ENCODE peak calls at places on chromosomes 2 and 18, in eight cellular contexts. One of them, this sample, is unnamed.

GRCh38 chr2:88180594-88181240 is 10.6 kb downstream of the THNSL2 start:
- DNase-seq in epithelial cell of proximal tubule: peak; percentile 47
- DNase-seq in A549: no peak
- DNase-seq in esophagus muscularis mucosa: no peak
- DNase-seq in NCI-H446 treated with DMSO at 0.1 percent for 48 hours: no peak
- DNase-seq in stomach: no peak
- DNase-seq in T-helper 17 cell: no peak
- DNase-seq in C1 segment of cervical spinal cord: no peak
- DNase-seq in this sample: no peak

GRCh38 chr2:88350641-88351601 is 101.6 kb downstream of the FOXI3 start:
- DNase-seq in C1 segment of cervical spinal cord: no peak
- DNase-seq in stomach: peak; percentile 63
- DNase-seq in T-helper 17 cell: peak; percentile 27
- DNase-seq in epithelial cell of proximal tubule: no peak
- DNase-seq in esophagus muscularis mucosa: no peak
- DNase-seq in NCI-H446 treated with DMSO at 0.1 percent for 48 hours: no peak
- DNase-seq in A549: peak; percentile 52
- DNase-seq in this sample: peak; percentile 56

GRCh38 chr18:5515007-5515744 is 28.6 kb downstream of the EPB41L3 start:
- DNase-seq in T-helper 17 cell: no peak
- DNase-seq in epithelial cell of proximal tubule: no peak
- DNase-seq in A549: no peak
- DNase-seq in NCI-H446 treated with DMSO at 0.1 percent for 48 hours: no peak
- DNase-seq in C1 segment of cervical spinal cord: no peak
- DNase-seq in esophagus muscularis mucosa: no peak
- DNase-seq in stomach: no peak
- DNase-seq in this sample: no peak

GRCh38 chr2:208183937-208184336 is 5.9 kb downstream of the C2orf80 start:
- DNase-seq in NCI-H446 treated with DMSO at 0.1 percent for 48 hours: no peak
- DNase-seq in C1 segment of cervical spinal cord: no peak
- DNase-seq in stomach: no peak
- DNase-seq in T-helper 17 cell: no peak
- DNase-seq in esophagus muscularis mucosa: no peak
- DNase-seq in A549: no peak
- DNase-seq in epithelial cell of proximal tubule: no peak
- DNase-seq in this sample: no peak

GRCh38 chr18:9755603-9756002 is 47.5 kb downstream of the RAB31 start:
- DNase-seq in epithelial cell of proximal tubule: no peak
- DNase-seq in stomach: no peak
- DNase-seq in esophagus muscularis mucosa: peak; percentile 26
- DNase-seq in C1 segment of cervical spinal cord: no peak
- DNase-seq in NCI-H446 treated with DMSO at 0.1 percent for 48 hours: no peak
- DNase-seq in A549: no peak
- DNase-seq in T-helper 17 cell: no peak
- DNase-seq in this sample: no peak

GRCh38 chr18:77056399-77057015 is 76.1 kb downstream of the MBP start:
- DNase-seq in T-helper 17 cell: no peak
- DNase-seq in NCI-H446 treated with DMSO at 0.1 percent for 48 hours: no peak
- DNase-seq in C1 segment of cervical spinal cord: no peak
- DNase-seq in stomach: no peak
- DNase-seq in esophagus muscularis mucosa: no peak
- DNase-seq in A549: no peak
- DNase-seq in epithelial cell of proximal tubule: no peak
- DNase-seq in this sample: no peak

GRCh38 chr2:98701230-98701629 is 29.7 kb downstream of the MGAT4A start:
- DNase-seq in C1 segment of cervical spinal cord: no peak
- DNase-seq in T-helper 17 cell: no peak
- DNase-seq in A549: no peak
- DNase-seq in esophagus muscularis mucosa: no peak
- DNase-seq in epithelial cell of proximal tubule: no peak
- DNase-seq in stomach: no peak
- DNase-seq in NCI-H446 treated with DMSO at 0.1 percent for 48 hours: no peak
- DNase-seq in this sample: no peak

GRCh38 chr2:85277416-85278158 is 50.2 kb downstream of the TGOLN2 start:
- DNase-seq in epithelial cell of proximal tubule: no peak
- DNase-seq in esophagus muscularis mucosa: no peak
- DNase-seq in stomach: no peak
- DNase-seq in C1 segment of cervical spinal cord: no peak
- DNase-seq in A549: no peak
- DNase-seq in T-helper 17 cell: no peak
- DNase-seq in NCI-H446 treated with DMSO at 0.1 percent for 48 hours: no peak
- DNase-seq in this sample: no peak

GRCh38 chr2:9857814-9858729 is 14.8 kb downstream of the TAF1B start:
- DNase-seq in C1 segment of cervical spinal cord: no peak
- DNase-seq in T-helper 17 cell: no peak
- DNase-seq in stomach: no peak
- DNase-seq in esophagus muscularis mucosa: no peak
- DNase-seq in NCI-H446 treated with DMSO at 0.1 percent for 48 hours: no peak
- DNase-seq in A549: no peak
- DNase-seq in epithelial cell of proximal tubule: no peak
- DNase-seq in this sample: no peak